ENCODE peak calls at places on chromosomes 6 and 20, in six cellular contexts. One of them, this sample, is unnamed.

GRCh38 chr6:163311830-163312229 is 102.7 kb upstream of the QKI start:
- DNase-seq in NCI-H2081: no peak
- DNase-seq in K562: no peak
- DNase-seq in hypothalamus: no peak
- DNase-seq in germinal center: no peak
- DNase-seq in GM04504: no peak
- DNase-seq in this sample: no peak

GRCh38 chr6:52049252-52050050 is 38.0 kb downstream of the PKHD1 start:
- DNase-seq in NCI-H2081: peak; percentile 37
- DNase-seq in K562: peak; percentile 48
- DNase-seq in hypothalamus: no peak
- DNase-seq in germinal center: peak; percentile 27
- DNase-seq in GM04504: no peak
- DNase-seq in this sample: peak; percentile 75

GRCh38 chr20:1718604-1719384 is 61.2 kb upstream of the SIRPG start:
- DNase-seq in NCI-H2081: no peak
- DNase-seq in K562: no peak
- DNase-seq in hypothalamus: no peak
- DNase-seq in germinal center: no peak
- DNase-seq in GM04504: peak; percentile 98
- DNase-seq in this sample: no peak

GRCh38 chr6:139027620-139028182 is 844 bp upstream of the ABRACL start:
- DNase-seq in NCI-H2081: peak; percentile 45
- DNase-seq in K562: no peak
- DNase-seq in hypothalamus: no peak
- DNase-seq in germinal center: peak; percentile 21
- DNase-seq in GM04504: no peak
- DNase-seq in this sample: peak; percentile 5

GRCh38 chr6:121951918-121952379 is 447.5 kb upstream of the HSF2 start:
- DNase-seq in NCI-H2081: no peak
- DNase-seq in K562: no peak
- DNase-seq in hypothalamus: no peak
- DNase-seq in germinal center: no peak
- DNase-seq in GM04504: peak; percentile 30
- DNase-seq in this sample: no peak

GRCh38 chr6:108295676-108296075 is 822 bp downstream of the AFG1L start:
- DNase-seq in NCI-H2081: no peak
- DNase-seq in K562: no peak
- DNase-seq in hypothalamus: no peak
- DNase-seq in germinal center: no peak
- DNase-seq in GM04504: no peak
- DNase-seq in this sample: no peak

GRCh38 chr20:49766979-49767419 is 45.6 kb upstream of the SLC9A8 start:
- DNase-seq in NCI-H2081: no peak
- DNase-seq in K562: peak; percentile 44
- DNase-seq in hypothalamus: no peak
- DNase-seq in germinal center: no peak
- DNase-seq in GM04504: no peak
- DNase-seq in this sample: no peak

GRCh38 chr20:35503841-35504460 is 25.5 kb downstream of the C20orf173 start:
- DNase-seq in NCI-H2081: no peak
- DNase-seq in K562: no peak
- DNase-seq in hypothalamus: no peak
- DNase-seq in germinal center: no peak
- DNase-seq in GM04504: no peak
- DNase-seq in this sample: no peak

GRCh38 chr6:71478834-71479541 is 190.4 kb downstream of the OGFRL1 start:
- DNase-seq in NCI-H2081: no peak
- DNase-seq in K562: no peak
- DNase-seq in hypothalamus: no peak
- DNase-seq in germinal center: no peak
- DNase-seq in GM04504: peak; percentile 83
- DNase-seq in this sample: no peak

GRCh38 chr6:17656092-17656491 is 50.6 kb downstream of the NUP153 start:
- DNase-seq in NCI-H2081: no peak
- DNase-seq in K562: peak; percentile 43
- DNase-seq in hypothalamus: no peak
- DNase-seq in germinal center: no peak
- DNase-seq in GM04504: no peak
- DNase-seq in this sample: peak; percentile 48

GRCh38 chr6:142507065-142507464 is 205.3 kb downstream of the ADGRG6 start:
- DNase-seq in NCI-H2081: no peak
- DNase-seq in K562: no peak
- DNase-seq in hypothalamus: no peak
- DNase-seq in germinal center: no peak
- DNase-seq in GM04504: no peak
- DNase-seq in this sample: no peak

GRCh38 chr6:106875782-106876321 is 98.7 kb downstream of the CD24 start:
- DNase-seq in NCI-H2081: no peak
- DNase-seq in K562: no peak
- DNase-seq in hypothalamus: no peak
- DNase-seq in germinal center: no peak
- DNase-seq in GM04504: no peak
- DNase-seq in this sample: no peak

GRCh38 chr20:47392015-47392720 is 35.7 kb upstream of the ZMYND8 start:
- DNase-seq in NCI-H2081: no peak
- DNase-seq in K562: peak; percentile 92
- DNase-seq in hypothalamus: no peak
- DNase-seq in germinal center: peak; percentile 75
- DNase-seq in GM04504: peak; percentile 87
- DNase-seq in this sample: peak; percentile 51

GRCh38 chr6:170459451-170459850 is 93.7 kb downstream of the PSMB1 start:
- DNase-seq in NCI-H2081: no peak
- DNase-seq in K562: no peak
- DNase-seq in hypothalamus: no peak
- DNase-seq in germinal center: peak; percentile 14
- DNase-seq in GM04504: no peak
- DNase-seq in this sample: no peak

GRCh38 chr6:10838794-10839333 is 525 bp upstream of the MAK start:
- DNase-seq in NCI-H2081: no peak
- DNase-seq in K562: no peak
- DNase-seq in hypothalamus: no peak
- DNase-seq in germinal center: peak; percentile 75
- DNase-seq in GM04504: no peak
- DNase-seq in this sample: no peak

GRCh38 chr20:39853664-39854063 is 835.4 kb downstream of the MAFB start:
- DNase-seq in NCI-H2081: no peak
- DNase-seq in K562: no peak
- DNase-seq in hypothalamus: no peak
- DNase-seq in germinal center: no peak
- DNase-seq in GM04504: peak; percentile 50
- DNase-seq in this sample: no peak